ENCODE peak calls at places on chromosomes 6 and 20, in six cellular contexts. M is GM23248, E is PC-3, W is fibroblast of the aortic adventitia, F is astrocyte of the spinal cord, I is adrenal gland. B is an unnamed sample.

GRCh38 chr20:61440548-61441055 is 188.5 kb downstream of the CDH4 start:
- DNase-seq in M (no peak), E (no peak), W (no peak), F (no peak), I (no peak), B (no peak)

GRCh38 chr20:64201653-64202052 is 37.4 kb downstream of the MYT1 start:
- DNase-seq in M (no peak), E (no peak), W (no peak), F (no peak), I (no peak), B (no peak)

GRCh38 chr20:17633221-17633849 is 48.7 kb downstream of the RRBP1 start:
- DNase-seq in M (no peak), E (no peak), W (no peak), F (no peak), I (no peak), B (no peak)

GRCh38 chr6:167475947-167476346 is 151.1 kb downstream of the TTLL2 start:
- DNase-seq in M (no peak), E (no peak), W (no peak), F (no peak), I (no peak), B (no peak)

GRCh38 chr6:143222758-143223334 is 162.2 kb downstream of the AIG1 start:
- DNase-seq in M (peak), E (no peak), W (no peak), F (no peak), I (no peak), B (no peak)

GRCh38 chr20:14507711-14508110 is 170.3 kb upstream of the FLRT3 start:
- DNase-seq in M (no peak), E (no peak), W (no peak), F (no peak), I (no peak), B (no peak)

GRCh38 chr6:32110632-32111031 is 1.5 kb upstream of the TNXB start:
- DNase-seq in M (peak), E (no peak), W (no peak), F (no peak), I (no peak), B (no peak)

GRCh38 chr20:37505263-37506165 is 15.5 kb upstream of the NNAT start:
- DNase-seq in M (no peak), E (no peak), W (no peak), F (no peak), I (no peak), B (no peak)

GRCh38 chr20:3788685-3789155 is 2.2 kb upstream of the CENPB start:
- DNase-seq in M (peak), E (peak), W (no peak), F (no peak), I (no peak), B (no peak)

GRCh38 chr6:5671162-5671561 is 335.6 kb downstream of the NRN1 start:
- DNase-seq in M (peak), E (no peak), W (peak), F (peak), I (no peak), B (no peak)

GRCh38 chr6:128807577-128807976 is 75.4 kb upstream of the LAMA2 start:
- DNase-seq in M (peak), E (peak), W (peak), F (peak), I (no peak), B (no peak)

GRCh38 chr20:10487354-10488115 is 52.4 kb downstream of the SLX4IP start:
- DNase-seq in M (peak), E (no peak), W (no peak), F (peak), I (peak), B (no peak)

GRCh38 chr6:133802861-133803260 is 86.1 kb upstream of the TCF21 start:
- DNase-seq in M (peak), E (no peak), W (no peak), F (no peak), I (no peak), B (no peak)

GRCh38 chr6:149211046-149211571 is 106.4 kb upstream of the TAB2 start:
- DNase-seq in M (peak), E (peak), W (no peak), F (no peak), I (peak), B (peak)

GRCh38 chr20:50149481-50150254 is 3.9 kb downstream of the PEDS1 start:
- DNase-seq in M (no peak), E (no peak), W (no peak), F (no peak), I (no peak), B (no peak)

GRCh38 chr6:38262609-38263008 is 377.1 kb downstream of the BTBD9 start:
- DNase-seq in M (peak), E (peak), W (peak), F (peak), I (no peak), B (peak)

GRCh38 chr6:32982084-32982701 is 13.8 kb downstream of the BRD2 start:
- DNase-seq in M (peak), E (peak), W (no peak), F (no peak), I (no peak), B (no peak)

GRCh38 chr6:41846666-41847237 is 48.4 kb downstream of the USP49 start:
- DNase-seq in M (peak), E (peak), W (peak), F (peak), I (peak), B (peak)

GRCh38 chr6:124977067-124977908 is 15.1 kb downstream of the RNF217 start:
- DNase-seq in M (peak), E (peak), W (peak), F (peak), I (no peak), B (no peak)

GRCh38 chr6:6975395-6976111 is 132.2 kb upstream of the RREB1 start:
- DNase-seq in M (no peak), E (no peak), W (no peak), F (no peak), I (peak), B (no peak)

GRCh38 chr6:20652691-20653479 is 118.6 kb downstream of the CDKAL1 start:
- DNase-seq in M (peak), E (peak), W (peak), F (peak), I (no peak), B (peak)

GRCh38 chr20:953742-954141 is 37.6 kb upstream of the ANGPT4 start:
- DNase-seq in M (peak), E (peak), W (no peak), F (no peak), I (no peak), B (no peak)

GRCh38 chr6:128079026-128079425 is 178.2 kb upstream of the THEMIS start:
- DNase-seq in M (peak), E (no peak), W (no peak), F (no peak), I (no peak), B (no peak)

GRCh38 chr6:33702345-33702977 is 9.0 kb downstream of the UQCC2 start:
- DNase-seq in M (peak), E (peak), W (peak), F (peak), I (peak), B (peak)

GRCh38 chr6:38671885-38672467 is 31.0 kb downstream of the GLO1 start:
- DNase-seq in M (peak), E (peak), W (peak), F (peak), I (peak), B (peak)

GRCh38 chr20:54086444-54087134 is 16.2 kb upstream of the BCAS1 start:
- DNase-seq in M (peak), E (no peak), W (peak), F (no peak), I (no peak), B (peak)

GRCh38 chr6:56671651-56672461 is 29.2 kb upstream of the DST start:
- DNase-seq in M (no peak), E (no peak), W (peak), F (peak), I (peak), B (no peak)

GRCh38 chr6:41518118-41518517 is 28.1 kb upstream of the FOXP4 start:
- DNase-seq in M (no peak), E (no peak), W (no peak), F (no peak), I (no peak), B (no peak)

GRCh38 chr20:48965189-48965910 is 43.8 kb downstream of the ARFGEF2 start:
- DNase-seq in M (peak), E (no peak), W (peak), F (peak), I (no peak), B (no peak)

DNA sequence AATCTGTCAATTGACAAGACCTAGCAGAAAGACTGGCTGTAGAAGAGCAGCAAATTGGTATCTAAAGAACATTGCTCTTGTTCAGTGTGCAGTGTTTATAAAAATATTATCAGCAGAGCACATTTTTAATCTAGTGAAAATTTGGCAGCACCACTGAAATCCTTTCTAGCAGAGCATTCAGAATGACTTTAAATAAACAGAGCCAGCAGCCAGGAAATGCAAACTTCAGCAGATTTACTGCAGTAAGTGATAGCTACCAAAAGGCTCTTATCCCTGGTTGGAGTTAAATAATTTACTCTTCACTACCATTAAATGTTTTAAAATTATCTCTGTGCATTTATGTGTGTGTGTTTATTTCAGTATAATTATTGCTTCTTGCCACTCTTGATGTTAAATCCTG is 590.9 kb upstream of the CITED2 start:
- DNase-seq in M (peak), E (no peak), W (peak), F (peak), I (no peak), B (no peak)
- H3K4me3 ChIP-seq in M (no peak), E (no peak), W (no peak), F (no peak), I (no peak), B (no peak)

GRCh38 chr6:158808918-158809678 is 10.1 kb downstream of the EZR start:
- DNase-seq in M (peak), E (no peak), W (peak), F (no peak), I (peak), B (no peak)
- H3K4me3 ChIP-seq in M (no peak), E (no peak), W (no peak), F (no peak), I (no peak), B (no peak)

GRCh38 chr6:73586416-73586974 is 65.7 kb upstream of the EEF1A1 start:
- DNase-seq in M (peak), E (no peak), W (peak), F (no peak), I (peak), B (no peak)
- H3K4me3 ChIP-seq in M (peak), E (peak), W (peak), F (peak), I (peak), B (peak)

GRCh38 chr6:151805286-151805840 is 2.1 kb upstream of the ESR1 start:
- DNase-seq in M (peak), E (no peak), W (peak), F (no peak), I (peak), B (no peak)

GRCh38 chr6:151807513-151808330 is at the start of gene ESR1:
- DNase-seq in M (peak), E (peak), W (peak), F (no peak), I (peak), B (peak)

GRCh38 chr6:151804585-151805285 is 2.7 kb upstream of the ESR1 start:
- DNase-seq in M (no peak), E (no peak), W (no peak), F (no peak), I (no peak), B (no peak)

GRCh38 chr6:151806757-151807512 is 547 bp upstream of the ESR1 start:
- DNase-seq in M (peak), E (no peak), W (peak), F (peak), I (no peak), B (peak)

GRCh38 chr6:151808331-151809241 is 1.1 kb downstream of the ESR1 start:
- DNase-seq in M (peak), E (no peak), W (no peak), F (no peak), I (peak), B (no peak)
- H3K4me3 ChIP-seq in M (peak), E (peak), W (peak), F (peak), I (peak), B (peak)